ENCODE peak calls at places on chromosomes 11 and 22, in eight cellular contexts. O, J, D, F, Q, U, T and W are unnamed samples.

GRCh38 chr11:56497010-56497409 is 5.8 kb upstream of the OR5M8 start:
- DNase-seq in J (no peak), O (no peak), D (no peak), T (no peak), F (no peak), Q (no peak), U (no peak), W (no peak)

GRCh38 chr22:32997295-32997694 is 60.9 kb downstream of the SYN3 start:
- DNase-seq in D (no peak), U (no peak), Q (no peak), T (no peak), O (no peak), F (no peak), J (no peak), W (no peak)

GRCh38 chr11:62024975-62025374 is 57.5 kb upstream of the FTH1 start:
- DNase-seq in J (peak), D (peak), F (no peak), O (no peak), Q (no peak), T (no peak), U (no peak), W (no peak)

GRCh38 chr11:74702383-74703007 is 28.7 kb downstream of the CHRDL2 start:
- DNase-seq in U (peak), F (peak), O (peak), T (peak), D (peak), Q (peak), J (peak), W (peak)

GRCh38 chr11:44377914-44378321 is 68.0 kb upstream of the ALX4 start:
- DNase-seq in Q (no peak), J (no peak), O (no peak), D (no peak), U (no peak), T (no peak), F (no peak), W (no peak)

GRCh38 chr11:83862691-83863090 is 576.5 kb upstream of the CCDC90B start:
- DNase-seq in D (no peak), O (no peak), T (no peak), F (no peak), J (no peak), Q (no peak), U (no peak), W (no peak)

GRCh38 chr11:94876645-94877445 is 96.5 kb downstream of the CWC15 start:
- DNase-seq in F (peak), D (peak), J (peak), T (peak), Q (peak), U (no peak), O (peak), W (no peak)

GRCh38 chr11:57240757-57241156 is 3.7 kb upstream of the APLNR start:
- DNase-seq in F (no peak), U (no peak), Q (no peak), D (no peak), O (no peak), J (no peak), T (no peak), W (no peak)

GRCh38 chr11:40877256-40877655 is 582.2 kb downstream of the LRRC4C start:
- DNase-seq in D (no peak), T (no peak), Q (no peak), F (no peak), J (no peak), O (no peak), U (no peak), W (no peak)

GRCh38 chr11:69554849-69555248 is 73.4 kb downstream of the LINC01488 start:
- DNase-seq in Q (no peak), O (no peak), D (peak), U (no peak), T (peak), J (peak), F (no peak), W (no peak)

GRCh38 chr11:30984827-30985226 is 384.7 kb downstream of the DCDC1 start:
- DNase-seq in O (no peak), D (no peak), F (no peak), U (no peak), Q (no peak), T (no peak), J (no peak), W (no peak)

GRCh38 chr11:58216476-58216875 is 4.0 kb downstream of the OR1S1 start:
- DNase-seq in O (no peak), J (no peak), U (no peak), F (no peak), D (no peak), T (no peak), Q (no peak), W (no peak)

GRCh38 chr11:122671270-122671906 is 15.9 kb downstream of the UBASH3B start:
- DNase-seq in T (no peak), U (no peak), O (no peak), D (no peak), F (no peak), Q (no peak), J (peak), W (no peak)

GRCh38 chr22:50173221-50173982 is 2.9 kb downstream of the PANX2 start:
- DNase-seq in O (no peak), Q (peak), F (no peak), T (no peak), J (no peak), U (no peak), D (no peak), W (no peak)

GRCh38 chr11:123430736-123431356 is 777 bp downstream of the GRAMD1B start:
- DNase-seq in Q (peak), J (peak), F (peak), T (peak), D (peak), O (peak), U (peak), W (no peak)

GRCh38 chr22:44410396-44411056 is 87.5 kb downstream of the RTL6 start:
- DNase-seq in U (no peak), D (peak), T (no peak), J (no peak), F (no peak), O (no peak), Q (no peak), W (no peak)

GRCh38 chr11:57597461-57597892 is at the start of gene SERPING1:
- DNase-seq in U (no peak), F (no peak), Q (no peak), D (peak), T (no peak), J (no peak), O (no peak), W (peak)

GRCh38 chr11:56509439-56509838 is 18.3 kb upstream of the OR5M8 start:
- DNase-seq in F (no peak), T (no peak), J (no peak), O (no peak), D (no peak), U (no peak), Q (no peak), W (no peak)

GRCh38 chr11:123196060-123196714 is 1.1 kb upstream of the CLMP start:
- DNase-seq in O (no peak), U (peak), Q (no peak), D (no peak), T (no peak), J (no peak), F (no peak), W (no peak)

GRCh38 chr11:111642521-111642920 is 40.3 kb downstream of the SIK2 start:
- DNase-seq in T (no peak), O (no peak), J (no peak), D (no peak), U (no peak), Q (no peak), F (no peak), W (no peak)

GRCh38 chr22:38176170-38176741 is 5.4 kb downstream of the PLA2G6 start:
- DNase-seq in T (no peak), O (no peak), F (no peak), D (peak), J (peak), Q (peak), U (peak), W (no peak)

GRCh38 chr22:50672041-50672440 is 582 bp upstream of the SHANK3 start:
- DNase-seq in T (no peak), U (no peak), J (no peak), F (no peak), Q (no peak), D (no peak), O (no peak), W (no peak)

GRCh38 chr11:7143908-7144307 is 55.1 kb downstream of the RBMXL2 start:
- DNase-seq in J (peak), T (no peak), O (no peak), Q (no peak), U (no peak), D (no peak), F (no peak), W (no peak)

GRCh38 chr11:11993814-11994213 is 14.6 kb downstream of the DKK3 start:
- DNase-seq in F (no peak), U (no peak), O (no peak), Q (no peak), T (no peak), J (peak), D (peak), W (no peak)

GRCh38 chr11:91981995-91982394 is 242.6 kb upstream of the FAT3 start:
- DNase-seq in F (no peak), Q (no peak), D (peak), J (no peak), T (no peak), O (no peak), U (no peak), W (no peak)

GRCh38 chr11:26335903-26336302 is 4.0 kb downstream of the ANO3 start:
- DNase-seq in F (no peak), Q (no peak), D (no peak), J (no peak), O (no peak), U (no peak), T (no peak), W (peak)

GRCh38 chr11:115316682-115317081 is 187.5 kb downstream of the CADM1 start:
- DNase-seq in O (no peak), U (no peak), Q (no peak), F (no peak), T (no peak), J (no peak), D (no peak), W (no peak)

GRCh38 chr22:48744283-48744641 is 1083.4 kb downstream of the BRD1 start:
- DNase-seq in J (no peak), D (no peak), O (peak), U (no peak), F (no peak), T (no peak), Q (no peak), W (no peak)

GRCh38 chr22:46661221-46661851 is 41.1 kb downstream of the GRAMD4 start:
- DNase-seq in T (no peak), J (peak), Q (no peak), U (no peak), D (no peak), O (no peak), F (no peak), W (no peak)

GRCh38 chr11:33895752-33896137 is 3.9 kb upstream of the LMO2 start:
- DNase-seq in T (no peak), O (no peak), D (no peak), J (peak), U (no peak), Q (no peak), F (no peak), W (no peak)

GRCh38 chr22:17281026-17281809 is 62.0 kb upstream of the ADA2 start:
- DNase-seq in O (no peak), Q (no peak), D (peak), F (no peak), J (no peak), U (no peak), T (no peak), W (no peak)

GRCh38 chr11:45653277-45653676 is 12.1 kb downstream of the CHST1 start:
- DNase-seq in O (no peak), J (no peak), F (no peak), T (no peak), U (no peak), D (no peak), Q (no peak), W (no peak)